ENCODE peak calls at places on chromosomes 7 and 10, in seven cellular contexts. One of them, this sample, is unnamed.

GRCh38 chr7:130356121-130356759 is 11.6 kb downstream of the CPA5 start:
- DNase-seq in HCT116: peak; percentile 68
- DNase-seq in pancreas: no peak
- DNase-seq in tibial artery: no peak
- DNase-seq in upper lobe of right lung: no peak
- DNase-seq in CD8-positive, alpha-beta memory T cell: no peak
- DNase-seq in colonic mucosa: no peak
- DNase-seq in this sample: peak; percentile 41

GRCh38 chr10:63573068-63573697 is 52.0 kb downstream of the REEP3 start:
- DNase-seq in tibial artery: no peak
- DNase-seq in CD8-positive, alpha-beta memory T cell: no peak
- DNase-seq in colonic mucosa: no peak
- DNase-seq in HCT116: no peak
- DNase-seq in pancreas: no peak
- DNase-seq in upper lobe of right lung: no peak
- DNase-seq in this sample: no peak

GRCh38 chr10:72692057-72692891 is at the start of gene MCU:
- DNase-seq in HCT116: no peak
- DNase-seq in tibial artery: peak; percentile 97
- DNase-seq in upper lobe of right lung: peak; percentile 96
- DNase-seq in colonic mucosa: peak; percentile 98
- DNase-seq in pancreas: peak; percentile 73
- DNase-seq in CD8-positive, alpha-beta memory T cell: peak; percentile 91
- DNase-seq in this sample: peak; percentile 98

GRCh38 chr10:14016942-14017341 is 313.8 kb downstream of the FRMD4A start:
- DNase-seq in HCT116: no peak
- DNase-seq in pancreas: no peak
- DNase-seq in upper lobe of right lung: no peak
- DNase-seq in colonic mucosa: no peak
- DNase-seq in tibial artery: no peak
- DNase-seq in CD8-positive, alpha-beta memory T cell: no peak
- DNase-seq in this sample: no peak

GRCh38 chr10:92760609-92761008 is 70.9 kb downstream of the HHEX start:
- DNase-seq in colonic mucosa: no peak
- DNase-seq in HCT116: no peak
- DNase-seq in CD8-positive, alpha-beta memory T cell: no peak
- DNase-seq in tibial artery: no peak
- DNase-seq in pancreas: no peak
- DNase-seq in upper lobe of right lung: no peak
- DNase-seq in this sample: no peak

GRCh38 chr7:25856056-25856780 is 295.8 kb upstream of the NFE2L3 start:
- DNase-seq in upper lobe of right lung: no peak
- DNase-seq in CD8-positive, alpha-beta memory T cell: no peak
- DNase-seq in HCT116: no peak
- DNase-seq in colonic mucosa: peak; percentile 47
- DNase-seq in pancreas: no peak
- DNase-seq in tibial artery: peak; percentile 70
- DNase-seq in this sample: peak; percentile 17

GRCh38 chr10:11472158-11472753 is 139.2 kb downstream of the USP6NL start:
- DNase-seq in pancreas: peak; percentile 39
- DNase-seq in CD8-positive, alpha-beta memory T cell: peak; percentile 63
- DNase-seq in tibial artery: no peak
- DNase-seq in HCT116: peak; percentile 37
- DNase-seq in colonic mucosa: peak; percentile 66
- DNase-seq in upper lobe of right lung: no peak
- DNase-seq in this sample: peak; percentile 75

GRCh38 chr10:114758331-114758730 is 63.2 kb upstream of the FHIP2A start:
- DNase-seq in CD8-positive, alpha-beta memory T cell: no peak
- DNase-seq in HCT116: no peak
- DNase-seq in pancreas: no peak
- DNase-seq in colonic mucosa: no peak
- DNase-seq in upper lobe of right lung: no peak
- DNase-seq in tibial artery: no peak
- DNase-seq in this sample: no peak

GRCh38 chr10:35613597-35614226 is 8.6 kb downstream of the GJD4 start:
- DNase-seq in HCT116: no peak
- DNase-seq in pancreas: no peak
- DNase-seq in CD8-positive, alpha-beta memory T cell: no peak
- DNase-seq in upper lobe of right lung: no peak
- DNase-seq in colonic mucosa: no peak
- DNase-seq in tibial artery: no peak
- DNase-seq in this sample: no peak

GRCh38 chr7:124764071-124764846 is 1.3 kb downstream of the GPR37 start:
- DNase-seq in colonic mucosa: no peak
- DNase-seq in CD8-positive, alpha-beta memory T cell: no peak
- DNase-seq in HCT116: no peak
- DNase-seq in upper lobe of right lung: no peak
- DNase-seq in tibial artery: no peak
- DNase-seq in pancreas: no peak
- DNase-seq in this sample: no peak

GRCh38 chr10:98390406-98390805 is 24.6 kb downstream of the PYROXD2 start:
- DNase-seq in CD8-positive, alpha-beta memory T cell: no peak
- DNase-seq in upper lobe of right lung: no peak
- DNase-seq in colonic mucosa: no peak
- DNase-seq in pancreas: no peak
- DNase-seq in tibial artery: no peak
- DNase-seq in HCT116: no peak
- DNase-seq in this sample: no peak

GRCh38 chr7:121369462-121369861 is 26.6 kb downstream of the FAM3C start:
- DNase-seq in upper lobe of right lung: no peak
- DNase-seq in HCT116: no peak
- DNase-seq in pancreas: no peak
- DNase-seq in colonic mucosa: peak; percentile 27
- DNase-seq in tibial artery: no peak
- DNase-seq in CD8-positive, alpha-beta memory T cell: no peak
- DNase-seq in this sample: no peak

GRCh38 chr7:29483219-29484104 is 80.2 kb upstream of the PRR15 start:
- DNase-seq in HCT116: no peak
- DNase-seq in pancreas: no peak
- DNase-seq in upper lobe of right lung: no peak
- DNase-seq in CD8-positive, alpha-beta memory T cell: no peak
- DNase-seq in colonic mucosa: no peak
- DNase-seq in tibial artery: no peak
- DNase-seq in this sample: no peak

GRCh38 chr7:105885386-105886111 is 9.2 kb upstream of the ATXN7L1 start:
- DNase-seq in HCT116: no peak
- DNase-seq in colonic mucosa: no peak
- DNase-seq in upper lobe of right lung: no peak
- DNase-seq in CD8-positive, alpha-beta memory T cell: no peak
- DNase-seq in tibial artery: no peak
- DNase-seq in pancreas: no peak
- DNase-seq in this sample: no peak

GRCh38 chr7:44275829-44276570 is 49.4 kb downstream of the CAMK2B start:
- DNase-seq in HCT116: no peak
- DNase-seq in pancreas: no peak
- DNase-seq in upper lobe of right lung: peak; percentile 48
- DNase-seq in CD8-positive, alpha-beta memory T cell: no peak
- DNase-seq in colonic mucosa: no peak
- DNase-seq in tibial artery: peak; percentile 48
- DNase-seq in this sample: no peak

GRCh38 chr7:112421666-112422486 is 28.4 kb upstream of the IFRD1 start:
- DNase-seq in CD8-positive, alpha-beta memory T cell: peak; percentile 34
- DNase-seq in HCT116: no peak
- DNase-seq in upper lobe of right lung: no peak
- DNase-seq in pancreas: no peak
- DNase-seq in tibial artery: no peak
- DNase-seq in colonic mucosa: no peak
- DNase-seq in this sample: peak; percentile 33

GRCh38 chr7:70355591-70356323 is 757.5 kb downstream of the AUTS2 start:
- DNase-seq in CD8-positive, alpha-beta memory T cell: no peak
- DNase-seq in colonic mucosa: no peak
- DNase-seq in upper lobe of right lung: no peak
- DNase-seq in pancreas: no peak
- DNase-seq in tibial artery: no peak
- DNase-seq in HCT116: no peak
- DNase-seq in this sample: no peak

GRCh38 chr7:158047386-158048059 is 540.1 kb downstream of the PTPRN2 start:
- DNase-seq in upper lobe of right lung: peak; percentile 51
- DNase-seq in HCT116: no peak
- DNase-seq in colonic mucosa: no peak
- DNase-seq in CD8-positive, alpha-beta memory T cell: no peak
- DNase-seq in tibial artery: no peak
- DNase-seq in pancreas: no peak
- DNase-seq in this sample: no peak

GRCh38 chr7:158051372-158051760 is 536.3 kb downstream of the PTPRN2 start:
- DNase-seq in tibial artery: peak; percentile 25
- DNase-seq in pancreas: no peak
- DNase-seq in colonic mucosa: no peak
- DNase-seq in CD8-positive, alpha-beta memory T cell: no peak
- DNase-seq in HCT116: no peak
- DNase-seq in upper lobe of right lung: peak; percentile 33
- DNase-seq in this sample: no peak

GRCh38 chr7:158050441-158051371 is 536.9 kb downstream of the PTPRN2 start:
- DNase-seq in HCT116: no peak
- DNase-seq in colonic mucosa: no peak
- DNase-seq in pancreas: no peak
- DNase-seq in tibial artery: peak; percentile 45
- DNase-seq in CD8-positive, alpha-beta memory T cell: no peak
- DNase-seq in upper lobe of right lung: peak; percentile 46
- DNase-seq in this sample: no peak

GRCh38 chr7:158048569-158048968 is 539.1 kb downstream of the PTPRN2 start:
- DNase-seq in pancreas: no peak
- DNase-seq in upper lobe of right lung: no peak
- DNase-seq in HCT116: no peak
- DNase-seq in CD8-positive, alpha-beta memory T cell: no peak
- DNase-seq in colonic mucosa: no peak
- DNase-seq in tibial artery: no peak
- DNase-seq in this sample: no peak

DNA sequence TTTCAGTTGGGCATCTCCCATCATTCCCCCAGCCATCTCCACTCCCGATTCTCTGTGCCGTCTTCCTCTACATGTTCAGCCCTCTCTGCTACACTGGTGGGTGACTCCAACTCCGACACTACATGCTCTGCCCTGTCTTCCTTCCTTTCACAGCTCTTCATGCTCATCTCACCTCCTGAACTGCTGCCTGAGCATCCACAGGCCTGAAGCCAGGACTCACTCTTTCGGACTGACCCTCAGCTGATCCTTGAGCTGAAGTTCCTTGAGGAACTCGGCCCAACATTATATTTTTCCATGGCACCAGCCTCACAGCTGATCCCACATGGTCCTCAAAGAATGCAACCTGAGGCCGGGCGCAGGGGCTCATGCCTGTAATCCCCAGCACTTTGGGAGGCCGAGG is 538.4 kb downstream of the PTPRN2 start:
- DNase-seq in colonic mucosa: no peak
- DNase-seq in pancreas: no peak
- DNase-seq in HCT116: no peak
- DNase-seq in upper lobe of right lung: peak; percentile 18
- DNase-seq in CD8-positive, alpha-beta memory T cell: no peak
- DNase-seq in tibial artery: peak; percentile 20
- DNase-seq in this sample: no peak
- H3K9me3 ChIP-seq in colonic mucosa: no peaks in the 10 kb centered on the region
- H3K9me3 ChIP-seq in pancreas: no peaks in the 10 kb centered on the region
- H3K9me3 ChIP-seq in HCT116: no peaks in the 10 kb centered on the region
- H3K9me3 ChIP-seq in upper lobe of right lung: no peaks in the 10 kb centered on the region
- H3K9me3 ChIP-seq in CD8-positive, alpha-beta memory T cell: no peaks in the 10 kb centered on the region
- H3K9me3 ChIP-seq in tibial artery: no peaks in the 10 kb centered on the region
- H3K9me3 ChIP-seq in this sample: no peaks in the 10 kb centered on the region

DNA sequence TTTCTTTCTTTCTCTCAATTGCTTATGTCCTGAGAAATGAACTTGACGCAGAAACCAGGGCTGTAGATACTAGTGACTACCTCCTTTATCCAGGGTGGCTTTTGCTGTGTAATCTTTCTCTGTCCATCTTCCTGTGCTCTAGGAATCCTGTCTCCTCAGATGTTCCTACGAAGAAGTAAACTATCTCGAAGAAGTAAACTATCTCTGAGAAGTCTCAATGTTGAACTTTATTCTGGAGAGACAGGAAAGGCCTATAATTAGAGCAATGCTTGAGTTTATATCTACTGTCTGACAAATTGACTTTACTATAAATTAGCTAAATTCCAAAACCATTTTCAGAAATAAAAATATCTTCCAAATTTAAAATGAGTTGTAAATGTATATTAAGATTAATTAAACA is 541.5 kb upstream of the DPP6 start:
- DNase-seq in HCT116: no peak
- DNase-seq in upper lobe of right lung: no peak
- DNase-seq in tibial artery: no peak
- DNase-seq in CD8-positive, alpha-beta memory T cell: no peak
- DNase-seq in pancreas: no peak
- DNase-seq in colonic mucosa: no peak
- DNase-seq in this sample: no peak
- H3K9me3 ChIP-seq in HCT116: peaks cover 10% of the 10 kb centered on the region
- H3K9me3 ChIP-seq in upper lobe of right lung: peaks cover 4% of the 10 kb centered on the region
- H3K9me3 ChIP-seq in tibial artery: no peaks in the 10 kb centered on the region
- H3K9me3 ChIP-seq in CD8-positive, alpha-beta memory T cell: no peaks in the 10 kb centered on the region
- H3K9me3 ChIP-seq in pancreas: no peaks in the 10 kb centered on the region
- H3K9me3 ChIP-seq in colonic mucosa: no peaks in the 10 kb centered on the region
- H3K9me3 ChIP-seq in this sample: no peaks in the 10 kb centered on the region

GRCh38 chr10:109324721-109325120 is 598.6 kb downstream of the XPNPEP1 start:
- DNase-seq in HCT116: no peak
- DNase-seq in upper lobe of right lung: no peak
- DNase-seq in CD8-positive, alpha-beta memory T cell: no peak
- DNase-seq in tibial artery: no peak
- DNase-seq in pancreas: no peak
- DNase-seq in colonic mucosa: no peak
- DNase-seq in this sample: no peak
- H3K9me3 ChIP-seq in HCT116: peaks cover 47% of the 10 kb centered on the region
- H3K9me3 ChIP-seq in upper lobe of right lung: no peaks in the 10 kb centered on the region
- H3K9me3 ChIP-seq in CD8-positive, alpha-beta memory T cell: no peaks in the 10 kb centered on the region
- H3K9me3 ChIP-seq in tibial artery: no peaks in the 10 kb centered on the region
- H3K9me3 ChIP-seq in pancreas: no peaks in the 10 kb centered on the region
- H3K9me3 ChIP-seq in colonic mucosa: no peaks in the 10 kb centered on the region
- H3K9me3 ChIP-seq in this sample: no peaks in the 10 kb centered on the region

GRCh38 chr10:133454204-133454893 is 604 bp downstream of the SCART1 start:
- DNase-seq in CD8-positive, alpha-beta memory T cell: no peak
- DNase-seq in pancreas: no peak
- DNase-seq in upper lobe of right lung: no peak
- DNase-seq in HCT116: no peak
- DNase-seq in tibial artery: peak; percentile 63
- DNase-seq in colonic mucosa: no peak
- DNase-seq in this sample: no peak
- H3K9me3 ChIP-seq in CD8-positive, alpha-beta memory T cell: no peaks in the 10 kb centered on the region
- H3K9me3 ChIP-seq in pancreas: no peaks in the 10 kb centered on the region
- H3K9me3 ChIP-seq in upper lobe of right lung: no peaks in the 10 kb centered on the region
- H3K9me3 ChIP-seq in HCT116: no peaks in the 10 kb centered on the region
- H3K9me3 ChIP-seq in tibial artery: peaks cover 1% of the 10 kb centered on the region
- H3K9me3 ChIP-seq in colonic mucosa: no peaks in the 10 kb centered on the region
- H3K9me3 ChIP-seq in this sample: no peaks in the 10 kb centered on the region